ENCODE peak calls at places on chromosome 13, in seven cellular contexts. U, T, H, C, V, E and Q are unnamed samples.

GRCh38 chr13:86562876-86563275 is 763.7 kb upstream of the SLITRK6 start:
- DNase-seq in C (no peak), E (no peak), T (no peak), U (no peak), H (no peak), V (no peak), Q (no peak)

GRCh38 chr13:79398915-79399314 is 7.1 kb downstream of the RBM26 start:
- DNase-seq in T (no peak), E (no peak), U (no peak), H (no peak), V (peak; percentile 16), C (peak; percentile 77), Q (no peak)

GRCh38 chr13:93674337-93674755 is 447.7 kb downstream of the GPC6 start:
- DNase-seq in V (no peak), U (no peak), H (no peak), E (no peak), C (no peak), T (no peak), Q (no peak)

GRCh38 chr13:40221460-40222201 is 444.8 kb downstream of the FOXO1 start:
- DNase-seq in E (no peak), T (peak; percentile 69), C (peak; percentile 28), H (no peak), V (no peak), U (no peak), Q (no peak)

GRCh38 chr13:107730835-107731234 is 484.5 kb downstream of the LIG4 start:
- DNase-seq in V (no peak), H (no peak), E (no peak), U (no peak), T (peak; percentile 18), C (no peak), Q (no peak)

GRCh38 chr13:73223372-73223781 is 164.6 kb downstream of the KLF5 start:
- DNase-seq in C (no peak), E (no peak), U (no peak), H (no peak), T (no peak), V (peak; percentile 12), Q (no peak)

GRCh38 chr13:29418026-29418425 is 177.5 kb downstream of the SLC7A1 start:
- DNase-seq in T (no peak), U (no peak), V (no peak), H (no peak), C (no peak), E (no peak), Q (no peak)

GRCh38 chr13:51370811-51371210 is 31.3 kb downstream of the SERPINE3 start:
- DNase-seq in T (no peak), V (no peak), H (no peak), C (no peak), E (no peak), U (no peak), Q (no peak)

GRCh38 chr13:49859568-49859967 is 67.1 kb upstream of the KPNA3 start:
- DNase-seq in T (peak; percentile 87), V (no peak), U (no peak), E (no peak), H (no peak), C (peak; percentile 85), Q (no peak)

GRCh38 chr13:36819811-36820140 is 754 bp downstream of the RFXAP start:
- DNase-seq in V (no peak), T (peak; percentile 16), C (no peak), U (no peak), E (no peak), H (peak; percentile 24), Q (no peak)

GRCh38 chr13:67229438-67230242 is 496 bp downstream of the PCDH9 start:
- DNase-seq in C (peak; percentile 17), T (no peak), H (no peak), V (no peak), U (peak; percentile 6), E (no peak), Q (no peak)

GRCh38 chr13:50646070-50646469 is 197.4 kb downstream of the DLEU7 start:
- DNase-seq in C (no peak), T (no peak), H (no peak), U (no peak), E (no peak), V (no peak), Q (no peak)

GRCh38 chr13:112894673-112895481 is 74.1 kb upstream of the MCF2L start:
- DNase-seq in T (no peak), C (no peak), U (peak; percentile 48), H (no peak), V (no peak), E (peak; percentile 54), Q (no peak)

GRCh38 chr13:21435710-21436151 is 23.4 kb downstream of the ZDHHC20 start:
- DNase-seq in C (peak; percentile 94), V (peak; percentile 7), U (no peak), T (peak; percentile 84), H (peak; percentile 65), E (no peak), Q (no peak)

GRCh38 chr13:48570225-48570828 is 37.4 kb upstream of the RCBTB2 start:
- DNase-seq in T (no peak), V (no peak), C (no peak), H (no peak), E (no peak), U (no peak), Q (no peak)

DNA sequence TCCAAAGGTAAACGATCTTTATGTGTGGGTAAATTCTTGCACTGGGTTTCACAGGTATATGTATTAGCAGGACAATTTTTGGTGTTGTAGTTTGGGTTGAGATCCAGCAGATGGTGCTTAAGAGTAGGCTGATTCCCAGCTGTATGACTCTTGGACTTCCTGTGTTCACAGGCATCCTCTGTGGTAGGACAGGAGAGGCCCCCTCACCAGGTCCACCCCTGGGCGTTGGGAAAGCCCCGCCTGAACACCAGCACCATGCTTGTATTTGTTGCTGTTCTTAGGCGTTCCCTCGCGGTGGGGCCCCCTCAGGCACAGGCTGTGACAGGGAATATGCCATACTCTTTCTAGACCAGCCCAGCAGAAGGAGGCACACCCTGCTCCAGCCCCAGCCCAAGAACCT is 49.5 kb upstream of the PCDH17 start:
- DNase-seq in E (no peak), C (no peak), T (no peak), U (no peak), H (no peak), V (peak; percentile 45), Q (no peak)
- TF ChIP-seq CTCF in E (no peak), C (no peak), T (no peak), U (no peak), H (no peak), V (no peak), Q (peak; percentile 24)

GRCh38 chr13:89951341-89951740 is 1396.1 kb upstream of the MIR17HG start:
- DNase-seq in U (no peak), H (no peak), E (peak; percentile 4), T (no peak), C (no peak), V (peak; percentile 12), Q (no peak)
- TF ChIP-seq CTCF in U (no peak), H (no peak), E (no peak), T (no peak), C (no peak), V (no peak), Q (no peak)

GRCh38 chr13:110518571-110518970 is 43.0 kb downstream of the RAB20 start:
- DNase-seq in E (no peak), C (no peak), U (no peak), T (no peak), H (no peak), V (no peak), Q (no peak)

GRCh38 chr13:110518150-110518525 is 43.4 kb downstream of the RAB20 start:
- DNase-seq in C (no peak), U (no peak), V (no peak), H (no peak), T (no peak), E (no peak), Q (no peak)

GRCh38 chr13:110520431-110521295 is 40.9 kb downstream of the RAB20 start:
- DNase-seq in T (peak; percentile 85), U (no peak), C (no peak), H (no peak), E (no peak), V (no peak), Q (no peak)

GRCh38 chr13:110519046-110519445 is 42.5 kb downstream of the RAB20 start:
- DNase-seq in T (no peak), V (no peak), U (no peak), E (no peak), H (no peak), C (no peak), Q (no peak)

GRCh38 chr13:110519506-110519905 is 42.0 kb downstream of the RAB20 start:
- DNase-seq in V (no peak), H (no peak), E (no peak), U (no peak), T (no peak), C (no peak), Q (no peak)
- TF ChIP-seq CTCF in V (no peak), H (no peak), E (no peak), U (no peak), T (no peak), C (no peak), Q (no peak)

GRCh38 chr13:102089722-102090121 is 312.1 kb downstream of the FGF14 start:
- DNase-seq in H (no peak), U (no peak), T (no peak), E (no peak), V (no peak), C (no peak), Q (no peak)

GRCh38 chr13:102091231-102091630 is 310.6 kb downstream of the FGF14 start:
- DNase-seq in H (no peak), V (peak; percentile 50), E (no peak), U (peak; percentile 10), T (no peak), C (peak; percentile 25), Q (no peak)

GRCh38 chr13:102090532-102090931 is 311.3 kb downstream of the FGF14 start:
- DNase-seq in U (no peak), C (no peak), H (no peak), T (no peak), V (no peak), E (no peak), Q (no peak)

DNA sequence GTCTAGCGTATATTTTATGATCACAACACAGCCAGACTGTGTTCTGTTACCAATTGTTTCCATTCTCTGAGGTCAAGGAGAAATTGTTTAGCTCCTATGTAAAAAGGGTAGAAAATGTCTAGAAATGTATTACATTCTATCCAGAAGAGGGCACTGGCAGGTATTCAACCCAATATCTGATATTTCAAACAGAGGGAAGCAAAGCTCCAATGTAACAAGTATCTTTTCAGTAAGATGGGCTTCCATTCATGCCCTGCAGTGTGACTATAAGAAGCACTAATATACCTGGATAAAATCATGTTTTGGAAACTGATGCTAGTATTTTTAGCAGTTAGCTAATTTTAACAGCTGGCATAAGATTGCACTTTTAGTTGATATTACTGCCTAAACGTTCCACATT is 312.7 kb downstream of the FGF14 start:
- DNase-seq in V (no peak), H (no peak), C (peak; percentile 23), U (no peak), T (no peak), E (no peak), Q (no peak)
- TF ChIP-seq CTCF in V (peak; percentile 35), H (no peak), C (peak; percentile 18), U (no peak), T (no peak), E (peak; percentile 26), Q (peak; percentile 52)